ENCODE peak calls at places on chromosomes 1 and 21, in ten cellular contexts. B, W, K, A, F, E, T, L, R and X are unnamed samples.
A peak's percentile ranks its signal among the peaks of the same experiment; 100 is the strongest.

GRCh38 chr1:110040548-110040947 is 6.1 kb downstream of the STRIP1 start:
- DNase-seq in B (no peak), W (no peak), K (no peak), A (no peak), F (no peak), E (peak; percentile 96), T (no peak), L (no peak), R (no peak), X (peak; percentile 97)

GRCh38 chr1:204684551-204685235 is 845 bp downstream of the LRRN2 start:
- DNase-seq in B (no peak), W (no peak), K (peak; percentile 19), A (no peak), F (no peak), E (no peak), T (no peak), L (no peak), R (no peak), X (no peak)

GRCh38 chr1:9250586-9251381 is 16.2 kb downstream of the H6PD start:
- DNase-seq in B (no peak), W (peak; percentile 76), K (no peak), A (no peak), F (no peak), E (no peak), T (no peak), L (peak; percentile 83), R (no peak), X (no peak)

GRCh38 chr21:42062543-42063022 is 8.5 kb upstream of the UMODL1 start:
- DNase-seq in B (no peak), W (no peak), K (no peak), A (no peak), F (no peak), E (no peak), T (no peak), L (peak; percentile 72), R (peak; percentile 62), X (no peak)

GRCh38 chr1:178986204-178986603 is 39.5 kb upstream of the FAM20B start:
- DNase-seq in B (no peak), W (no peak), K (no peak), A (peak; percentile 15), F (no peak), E (no peak), T (no peak), L (no peak), R (no peak), X (no peak)

GRCh38 chr1:220521755-220522154 is 6.2 kb upstream of the MARK1 start:
- DNase-seq in B (no peak), W (no peak), K (no peak), A (no peak), F (no peak), E (peak; percentile 84), T (no peak), L (no peak), R (no peak), X (peak; percentile 83)

GRCh38 chr1:115112496-115113375 is 23.4 kb upstream of the TSPAN2 start:
- DNase-seq in B (no peak), W (peak; percentile 21), K (peak; percentile 53), A (no peak), F (peak; percentile 6), E (no peak), T (no peak), L (peak; percentile 43), R (peak; percentile 34), X (peak; percentile 40)

GRCh38 chr1:99627615-99628014 is 18.3 kb upstream of the PALMD start:
- DNase-seq in B (no peak), W (no peak), K (no peak), A (no peak), F (no peak), E (no peak), T (no peak), L (no peak), R (no peak), X (no peak)

GRCh38 chr1:20578721-20579380 is 10.0 kb upstream of the CDA start:
- DNase-seq in B (no peak), W (no peak), K (no peak), A (peak; percentile 55), F (no peak), E (no peak), T (no peak), L (no peak), R (no peak), X (peak; percentile 21)

GRCh38 chr1:4010811-4011605 is 110.9 kb upstream of the C1orf174 start:
- DNase-seq in B (no peak), W (no peak), K (no peak), A (no peak), F (no peak), E (no peak), T (no peak), L (peak; percentile 7), R (no peak), X (no peak)

GRCh38 chr1:230376296-230376695 is 49.8 kb downstream of the PGBD5 start:
- DNase-seq in B (no peak), W (no peak), K (no peak), A (no peak), F (no peak), E (no peak), T (no peak), L (no peak), R (no peak), X (no peak)

GRCh38 chr1:220894025-220894923 is 15.0 kb downstream of the HLX start:
- DNase-seq in B (no peak), W (no peak), K (peak; percentile 55), A (no peak), F (no peak), E (no peak), T (no peak), L (no peak), R (no peak), X (no peak)

GRCh38 chr1:119003413-119004128 is 15.4 kb upstream of the TBX15 start:
- DNase-seq in B (no peak), W (no peak), K (no peak), A (no peak), F (no peak), E (no peak), T (no peak), L (no peak), R (no peak), X (no peak)

GRCh38 chr1:226019550-226019949 is 20.4 kb upstream of the SDE2 start:
- DNase-seq in B (no peak), W (no peak), K (no peak), A (no peak), F (no peak), E (no peak), T (no peak), L (no peak), R (no peak), X (no peak)

DNA sequence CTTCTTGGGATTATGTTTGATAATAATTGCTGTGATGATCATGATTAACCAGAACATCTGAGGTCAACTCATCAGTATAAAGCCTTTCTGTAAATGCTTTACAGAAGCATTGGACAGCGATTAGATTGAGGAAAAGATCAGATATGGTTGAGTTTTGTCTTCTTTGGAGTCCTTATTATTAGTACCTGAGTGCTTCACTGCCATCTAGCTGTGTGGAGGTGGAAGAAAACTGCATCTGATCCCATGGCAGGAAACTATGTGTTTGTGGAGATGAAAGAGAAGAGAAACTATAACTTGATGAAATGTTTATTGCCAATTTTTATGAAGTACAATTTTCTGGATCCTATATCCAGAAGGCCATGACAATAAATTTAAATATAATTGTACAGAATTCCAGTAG is 11.4 kb downstream of the FLG2 start:
- DNase-seq in B (no peak), W (no peak), K (no peak), A (no peak), F (peak; percentile 13), E (peak; percentile 31), T (no peak), L (no peak), R (no peak), X (peak; percentile 31)
- TF ChIP-seq CTCF in B (no peak), W (no peak), K (no peak), A (peak; percentile 5), F (peak; percentile 49), E (peak; percentile 21), T (no peak), L (no peak), R (no peak), X (peak; percentile 59)

GRCh38 chr21:45032977-45033705 is 41.2 kb upstream of the ADARB1 start:
- DNase-seq in B (no peak), W (peak; percentile 42), K (no peak), A (no peak), F (no peak), E (no peak), T (peak; percentile 27), L (no peak), R (no peak), X (no peak)
- H3K4me3 ChIP-seq in B (no peak overlapping the region), W (no peak overlapping the region), K (no peak overlapping the region), A (no peak overlapping the region), F (no peak overlapping the region), E (no peak overlapping the region), T (no peak overlapping the region), L (peak overlapping the region; percentile 16), R (no peak overlapping the region), X (no peak overlapping the region)

DNA sequence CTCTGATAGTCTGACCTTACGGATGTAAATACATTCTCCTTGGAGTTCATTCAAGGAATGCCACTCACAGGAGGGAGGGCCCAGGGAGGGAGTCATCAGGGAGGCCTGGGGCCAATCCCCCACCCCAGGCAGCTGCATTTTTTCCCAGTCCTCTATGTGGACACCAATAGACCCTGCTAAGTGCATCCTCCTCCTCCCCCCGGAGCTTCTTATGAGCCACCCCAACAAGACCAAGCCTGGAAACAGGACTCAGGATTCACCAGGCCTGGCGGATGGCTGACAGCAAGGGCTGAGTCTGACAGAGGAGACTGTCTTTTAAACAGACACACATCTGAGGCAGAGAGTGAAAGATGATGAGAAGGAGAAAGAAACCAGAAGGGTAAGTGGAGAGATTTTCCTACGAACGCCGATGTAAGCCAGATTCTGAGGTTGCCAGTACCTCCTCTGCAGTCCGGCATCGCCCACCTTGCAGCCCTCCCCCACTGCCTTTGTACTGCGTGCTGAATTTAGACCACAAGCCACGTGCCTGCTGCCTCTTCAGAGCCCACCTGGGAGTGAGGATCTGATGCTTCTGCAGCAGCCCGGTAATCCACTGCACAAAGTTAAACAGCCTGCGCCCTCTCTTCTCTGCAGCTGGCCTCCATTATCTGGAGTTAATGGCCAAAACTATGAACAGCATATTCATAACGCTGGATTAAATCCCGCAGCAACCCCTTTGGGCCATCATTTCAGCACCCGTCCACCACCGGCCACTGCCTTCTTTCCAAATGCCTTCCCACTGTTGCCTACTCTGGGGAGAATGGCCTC is 17.6 kb upstream of the SFPQ start:
- DNase-seq in B (no peak), W (no peak), K (peak; percentile 47), A (no peak), F (no peak), E (no peak), T (no peak), L (no peak), R (no peak), X (no peak)
- TF ChIP-seq CTCF in B (no peak), W (no peak), K (no peak), A (no peak), F (no peak), E (no peak), T (no peak), L (no peak), R (no peak), X (no peak)

GRCh38 chr1:153669606-153670005 is 1.2 kb downstream of the ILF2 start:
- DNase-seq in B (no peak), W (no peak), K (no peak), A (no peak), F (no peak), E (no peak), T (no peak), L (no peak), R (no peak), X (no peak)
- H3K4me3 ChIP-seq in B (peak overlapping the region; percentile 90), W (peak overlapping the region; percentile 66), K (peak overlapping the region; percentile 76), A (peak overlapping the region; percentile 93), F (peak overlapping the region; percentile 73), E (peak overlapping the region; percentile 88), T (peak overlapping the region; percentile 100), L (peak overlapping the region; percentile 75), R (no peak overlapping the region), X (peak overlapping the region; percentile 66)